ENCODE peak calls at places on chromosomes 6 and 20, in six cellular contexts. A, C, H, I, J and W are unnamed samples.

GRCh38 chr6:7106752-7107577 is 796 bp upstream of the RREB1 start:
- DNase-seq in A (no peak), C (peak), H (no peak), I (no peak), J (peak), W (peak)

GRCh38 chr20:34736106-34736505 is 32.0 kb downstream of the TP53INP2 start:
- DNase-seq in A (no peak), C (no peak), H (no peak), I (peak), J (no peak), W (no peak)

GRCh38 chr6:157708239-157708638 is 114.8 kb upstream of the SNX9 start:
- DNase-seq in A (no peak), C (no peak), H (no peak), I (no peak), J (no peak), W (no peak)

GRCh38 chr6:45576648-45577624 is 199.2 kb upstream of the SUPT3H start:
- DNase-seq in A (peak), C (no peak), H (no peak), I (no peak), J (no peak), W (peak)

GRCh38 chr6:168908887-168909286 is 344.8 kb downstream of the THBS2 start:
- DNase-seq in A (no peak), C (no peak), H (no peak), I (no peak), J (no peak), W (no peak)

GRCh38 chr6:81606965-81607381 is 145.5 kb downstream of the TENT5A start:
- DNase-seq in A (no peak), C (no peak), H (no peak), I (no peak), J (no peak), W (no peak)

GRCh38 chr20:2747676-2748235 is 52.7 kb downstream of the CPXM1 start:
- DNase-seq in A (no peak), C (no peak), H (no peak), I (no peak), J (no peak), W (no peak)

GRCh38 chr6:87700729-87701675 is 1.0 kb downstream of the AKIRIN2 start:
- DNase-seq in A (peak), C (peak), H (no peak), I (no peak), J (peak), W (peak)

GRCh38 chr20:58458342-58459057 is 56.7 kb downstream of the APCDD1L start:
- DNase-seq in A (no peak), C (no peak), H (no peak), I (no peak), J (no peak), W (no peak)

GRCh38 chr6:5626727-5627426 is 365.6 kb downstream of the FARS2 start:
- DNase-seq in A (no peak), C (no peak), H (no peak), I (no peak), J (no peak), W (no peak)

GRCh38 chr6:90350689-90351554 is 54.3 kb upstream of the BACH2 start:
- DNase-seq in A (no peak), C (no peak), H (no peak), I (no peak), J (no peak), W (no peak)

GRCh38 chr6:169864148-169865030 is 113.0 kb downstream of the ERMARD start:
- DNase-seq in A (peak), C (no peak), H (no peak), I (no peak), J (peak), W (no peak)

GRCh38 chr6:79421707-79422484 is 115.3 kb downstream of the LCA5 start:
- DNase-seq in A (peak), C (no peak), H (no peak), I (peak), J (peak), W (no peak)

GRCh38 chr20:33846291-33846916 is 35.3 kb downstream of the CHMP4B start:
- DNase-seq in A (no peak), C (no peak), H (no peak), I (no peak), J (no peak), W (no peak)

GRCh38 chr6:37433657-37434271 is 743 bp downstream of the CMTR1 start:
- DNase-seq in A (no peak), C (no peak), H (no peak), I (no peak), J (peak), W (no peak)

GRCh38 chr6:45502446-45502845 is 124.7 kb upstream of the SUPT3H start:
- DNase-seq in A (no peak), C (no peak), H (no peak), I (no peak), J (no peak), W (no peak)

GRCh38 chr20:17841751-17842191 is 126.8 kb downstream of the SNX5 start:
- DNase-seq in A (no peak), C (no peak), H (no peak), I (no peak), J (no peak), W (peak)

GRCh38 chr6:36765943-36766648 is 68.5 kb downstream of the RAB44 start:
- DNase-seq in A (peak), C (peak), H (peak), I (peak), J (peak), W (peak)

GRCh38 chr6:52577778-52578473 is 1.1 kb upstream of the TRAM2 start:
- DNase-seq in A (no peak), C (no peak), H (no peak), I (no peak), J (no peak), W (no peak)

GRCh38 chr20:17870063-17870740 is 98.4 kb downstream of the SNX5 start:
- DNase-seq in A (no peak), C (no peak), H (no peak), I (no peak), J (no peak), W (no peak)

GRCh38 chr6:3081965-3082364 is 13.7 kb downstream of the RIPK1 start:
- DNase-seq in A (no peak), C (no peak), H (no peak), I (no peak), J (no peak), W (no peak)

GRCh38 chr6:16819752-16820151 is 58.5 kb upstream of the ATXN1 start:
- DNase-seq in A (no peak), C (no peak), H (no peak), I (no peak), J (no peak), W (no peak)

GRCh38 chr6:135630789-135631376 is 133.3 kb upstream of the AHI1 start:
- DNase-seq in A (no peak), C (no peak), H (no peak), I (peak), J (no peak), W (no peak)

GRCh38 chr20:34871966-34872603 is 571 bp downstream of the GGT7 start:
- DNase-seq in A (peak), C (no peak), H (no peak), I (no peak), J (no peak), W (no peak)

GRCh38 chr6:150741633-150742200 is 123.8 kb upstream of the MTHFD1L start:
- DNase-seq in A (no peak), C (no peak), H (no peak), I (no peak), J (no peak), W (no peak)

GRCh38 chr6:109015185-109015584 is 79.5 kb downstream of the SESN1 start:
- DNase-seq in A (no peak), C (no peak), H (no peak), I (no peak), J (no peak), W (no peak)

GRCh38 chr6:46651006-46651405 is 1.6 kb downstream of the CYP39A1 start:
- DNase-seq in A (no peak), C (no peak), H (no peak), I (no peak), J (no peak), W (no peak)

GRCh38 chr20:50731930-50732690 is 730 bp downstream of the PARD6B start:
- DNase-seq in A (no peak), C (no peak), H (no peak), I (no peak), J (no peak), W (no peak)